ENCODE peak calls at places on chromosomes 12 and 14, in five cellular contexts. K, D, N, A and Z are unnamed samples.

GRCh38 chr14:81164167-81164774 is 56.5 kb downstream of the GTF2A1 start:
- DNase-seq in A (peak), K (peak), D (peak), N (no peak), Z (no peak)

GRCh38 chr12:93186131-93186530 is 191.6 kb upstream of the NUDT4 start:
- DNase-seq in N (no peak), K (no peak), A (no peak), D (no peak), Z (no peak)

GRCh38 chr12:108518716-108519496 is 3.8 kb downstream of the FICD start:
- DNase-seq in D (no peak), N (no peak), A (no peak), K (no peak), Z (no peak)

GRCh38 chr12:130878193-130879185 is 6.6 kb downstream of the RAN start:
- DNase-seq in K (no peak), N (no peak), D (no peak), A (no peak), Z (no peak)

GRCh38 chr12:31370645-31371620 is 45.0 kb upstream of the SINHCAF start:
- DNase-seq in K (no peak), D (no peak), A (no peak), N (no peak), Z (no peak)

GRCh38 chr14:84025258-84026012 is 1504.5 kb upstream of the FLRT2 start:
- DNase-seq in A (no peak), D (no peak), K (no peak), N (no peak), Z (no peak)

GRCh38 chr12:65882504-65882903 is 58.2 kb downstream of the HMGA2 start:
- DNase-seq in D (no peak), K (no peak), A (no peak), N (no peak), Z (no peak)

GRCh38 chr12:14771651-14772137 is 31.6 kb downstream of the WBP11 start:
- DNase-seq in N (peak), D (no peak), K (peak), A (no peak), Z (no peak)

GRCh38 chr12:467591-467990 is 7.9 kb downstream of the B4GALNT3 start:
- DNase-seq in A (no peak), D (no peak), K (no peak), N (no peak), Z (no peak)

GRCh38 chr12:120190386-120190785 is 4.1 kb downstream of the GCN1 start:
- DNase-seq in N (no peak), K (no peak), A (no peak), D (no peak), Z (no peak)

GRCh38 chr14:75001899-75002298 is 822 bp upstream of the EIF2B2 start:
- DNase-seq in K (no peak), N (no peak), D (no peak), A (no peak), Z (no peak)

GRCh38 chr12:63782466-63782865 is 2.8 kb downstream of the RXYLT1 start:
- DNase-seq in N (no peak), K (no peak), A (no peak), D (no peak), Z (no peak)

GRCh38 chr14:50007123-50007903 is 109.1 kb downstream of the VCPKMT start:
- DNase-seq in A (no peak), K (no peak), N (no peak), D (no peak), Z (no peak)

GRCh38 chr12:104122298-104122697 is 15.7 kb downstream of the NFYB start:
- DNase-seq in N (no peak), A (no peak), D (no peak), K (no peak), Z (no peak)

GRCh38 chr14:34931206-34931605 is 51.6 kb upstream of the SRP54 start:
- DNase-seq in N (no peak), A (no peak), K (peak), D (no peak), Z (no peak)

GRCh38 chr12:109632299-109632698 is 58.7 kb downstream of the MVK start:
- DNase-seq in A (no peak), K (no peak), D (no peak), N (no peak), Z (no peak)

GRCh38 chr14:75306917-75307699 is 28.5 kb downstream of the FOS start:
- DNase-seq in A (no peak), D (peak), N (no peak), K (no peak), Z (no peak)

GRCh38 chr14:61889914-61890351 is 127.7 kb downstream of the SNAPC1 start:
- DNase-seq in D (peak), K (peak), A (no peak), N (no peak), Z (no peak)

GRCh38 chr12:132559652-132560420 is 50.5 kb downstream of the LRCOL1 start:
- DNase-seq in D (peak), K (no peak), N (no peak), A (peak), Z (no peak)

GRCh38 chr14:100129161-100129589 is 30.3 kb downstream of the DEGS2 start:
- DNase-seq in D (no peak), A (no peak), N (no peak), K (no peak), Z (no peak)

GRCh38 chr12:131713349-131713748 is 2.5 kb downstream of the SFSWAP start:
- DNase-seq in D (no peak), K (no peak), N (no peak), A (no peak), Z (no peak)

GRCh38 chr12:30978639-30979038 is 52.1 kb downstream of the TSPAN11 start:
- DNase-seq in D (no peak), K (no peak), A (no peak), N (no peak), Z (no peak)

GRCh38 chr14:31898835-31899528 is 178.1 kb upstream of the ARHGAP5 start:
- DNase-seq in A (no peak), K (no peak), D (no peak), N (no peak), Z (no peak)

GRCh38 chr12:127595506-127595905 is 671.5 kb upstream of the TMEM132C start:
- DNase-seq in D (no peak), N (no peak), A (no peak), K (no peak), Z (no peak)

GRCh38 chr14:91056361-91056760 is 4.1 kb downstream of the RPS6KA5 start:
- DNase-seq in D (no peak), N (no peak), A (no peak), K (no peak), Z (no peak)

GRCh38 chr12:7907009-7907408 is 29.0 kb downstream of the SLC2A3 start:
- DNase-seq in A (peak), K (peak), N (peak), D (no peak), Z (no peak)

GRCh38 chr12:58741226-58741625 is 179.1 kb downstream of the LRIG3 start:
- DNase-seq in N (no peak), A (no peak), K (no peak), D (no peak), Z (no peak)

GRCh38 chr14:67416085-67416484 is 4.1 kb upstream of the PLEK2 start:
- DNase-seq in D (no peak), N (no peak), K (no peak), A (no peak), Z (no peak)

GRCh38 chr14:32470161-32470705 is 141.1 kb downstream of the AKAP6 start:
- DNase-seq in K (no peak), D (no peak), N (no peak), A (no peak), Z (no peak)

GRCh38 chr14:104266643-104267575 is 128.5 kb downstream of the KIF26A start:
- DNase-seq in K (no peak), D (no peak), A (no peak), N (no peak), Z (no peak)

GRCh38 chr12:49920241-49920914 is 16.7 kb upstream of the FAIM2 start:
- DNase-seq in D (no peak), A (no peak), K (no peak), N (no peak), Z (no peak)

GRCh38 chr12:116672842-116673516 is 64.9 kb downstream of the SPRING1 start:
- DNase-seq in N (no peak), A (no peak), K (peak), D (no peak), Z (no peak)

GRCh38 chr12:22518067-22518719 is 26.1 kb downstream of the C2CD5 start:
- DNase-seq in N (no peak), A (peak), K (no peak), D (no peak), Z (no peak)

GRCh38 chr12:122946690-122947271 is 19.5 kb downstream of the ABCB9 start:
- DNase-seq in N (peak), D (peak), A (peak), K (peak), Z (no peak)

GRCh38 chr14:99768381-99768780 is 24.8 kb upstream of the EML1 start:
- DNase-seq in D (no peak), K (no peak), N (no peak), A (no peak), Z (no peak)

GRCh38 chr12:113800201-113800600 is 165.9 kb downstream of the RBM19 start:
- DNase-seq in D (no peak), K (no peak), N (no peak), A (no peak), Z (no peak)

GRCh38 chr12:111816065-111816615 is 25.9 kb upstream of the MAPKAPK5 start:
- DNase-seq in K (no peak), D (no peak), A (no peak), N (no peak), Z (no peak)

GRCh38 chr14:67502867-67503266 is 14.3 kb upstream of the TMEM229B start:
- DNase-seq in K (no peak), D (no peak), N (no peak), A (no peak), Z (no peak)

GRCh38 chr12:84136862-84137367 is 775.7 kb downstream of the SLC6A15 start:
- DNase-seq in N (no peak), A (peak), K (no peak), D (no peak), Z (no peak)